ENCODE peak calls at places on chromosomes 2 and 18, in nine cellular contexts. One of them, this sample, is unnamed.
A peak's percentile ranks its signal among the peaks of the same experiment; 100 is the strongest.

GRCh38 chr2:11387100-11387390 is 42.6 kb upstream of the ROCK2 start:
- DNase-seq in A549: no peak
- DNase-seq in activated effector memory CD4-positive, alpha-beta T cell treated with Interleukin-2 at 50 U/mL for 16 hours: no peak
- DNase-seq in kidney tubule cell: no peak
- DNase-seq in left cardiac atrium: no peak
- DNase-seq in SHP77: no peak
- DNase-seq in GM06990: no peak
- DNase-seq in K562: no peak
- DNase-seq in posterior vena cava: no peak
- DNase-seq in this sample: peak; percentile 38

GRCh38 chr18:69817335-69817935 is 130.2 kb downstream of the CD226 start:
- DNase-seq in GM06990: no peak
- DNase-seq in kidney tubule cell: no peak
- DNase-seq in A549: no peak
- DNase-seq in posterior vena cava: no peak
- DNase-seq in SHP77: no peak
- DNase-seq in activated effector memory CD4-positive, alpha-beta T cell treated with Interleukin-2 at 50 U/mL for 16 hours: no peak
- DNase-seq in left cardiac atrium: no peak
- DNase-seq in K562: no peak
- DNase-seq in this sample: no peak

GRCh38 chr2:145593991-145594702 is 1074.2 kb upstream of the ZEB2 start:
- DNase-seq in SHP77: no peak
- DNase-seq in posterior vena cava: no peak
- DNase-seq in K562: peak; percentile 27
- DNase-seq in A549: peak; percentile 73
- DNase-seq in kidney tubule cell: peak; percentile 79
- DNase-seq in left cardiac atrium: no peak
- DNase-seq in activated effector memory CD4-positive, alpha-beta T cell treated with Interleukin-2 at 50 U/mL for 16 hours: no peak
- DNase-seq in GM06990: no peak
- DNase-seq in this sample: no peak

GRCh38 chr2:132645943-132646804 is 23.8 kb downstream of the LYPD1 start:
- DNase-seq in K562: no peak
- DNase-seq in kidney tubule cell: no peak
- DNase-seq in left cardiac atrium: no peak
- DNase-seq in SHP77: no peak
- DNase-seq in GM06990: no peak
- DNase-seq in posterior vena cava: no peak
- DNase-seq in A549: no peak
- DNase-seq in activated effector memory CD4-positive, alpha-beta T cell treated with Interleukin-2 at 50 U/mL for 16 hours: no peak
- DNase-seq in this sample: no peak

GRCh38 chr2:34107811-34108210 is 508.7 kb upstream of the FAM98A start:
- DNase-seq in kidney tubule cell: peak; percentile 52
- DNase-seq in posterior vena cava: no peak
- DNase-seq in left cardiac atrium: no peak
- DNase-seq in SHP77: no peak
- DNase-seq in K562: no peak
- DNase-seq in activated effector memory CD4-positive, alpha-beta T cell treated with Interleukin-2 at 50 U/mL for 16 hours: no peak
- DNase-seq in A549: no peak
- DNase-seq in GM06990: no peak
- DNase-seq in this sample: no peak

GRCh38 chr2:45242161-45242741 is 233.0 kb upstream of the SIX2 start:
- DNase-seq in posterior vena cava: no peak
- DNase-seq in GM06990: no peak
- DNase-seq in K562: no peak
- DNase-seq in left cardiac atrium: no peak
- DNase-seq in activated effector memory CD4-positive, alpha-beta T cell treated with Interleukin-2 at 50 U/mL for 16 hours: no peak
- DNase-seq in A549: no peak
- DNase-seq in kidney tubule cell: peak; percentile 20
- DNase-seq in SHP77: peak; percentile 29
- DNase-seq in this sample: no peak

GRCh38 chr2:96884299-96885156 is 14.6 kb upstream of the SEMA4C start:
- DNase-seq in SHP77: no peak
- DNase-seq in posterior vena cava: no peak
- DNase-seq in K562: no peak
- DNase-seq in A549: no peak
- DNase-seq in GM06990: no peak
- DNase-seq in activated effector memory CD4-positive, alpha-beta T cell treated with Interleukin-2 at 50 U/mL for 16 hours: no peak
- DNase-seq in kidney tubule cell: no peak
- DNase-seq in left cardiac atrium: no peak
- DNase-seq in this sample: no peak

GRCh38 chr18:50750546-50750945 is 69.3 kb downstream of the MRO start:
- DNase-seq in left cardiac atrium: no peak
- DNase-seq in kidney tubule cell: no peak
- DNase-seq in posterior vena cava: no peak
- DNase-seq in GM06990: no peak
- DNase-seq in A549: no peak
- DNase-seq in activated effector memory CD4-positive, alpha-beta T cell treated with Interleukin-2 at 50 U/mL for 16 hours: no peak
- DNase-seq in K562: no peak
- DNase-seq in SHP77: no peak
- DNase-seq in this sample: no peak

GRCh38 chr2:183542593-183542992 is 418.4 kb downstream of the NUP35 start:
- DNase-seq in SHP77: no peak
- DNase-seq in posterior vena cava: no peak
- DNase-seq in GM06990: no peak
- DNase-seq in K562: no peak
- DNase-seq in kidney tubule cell: no peak
- DNase-seq in activated effector memory CD4-positive, alpha-beta T cell treated with Interleukin-2 at 50 U/mL for 16 hours: no peak
- DNase-seq in A549: no peak
- DNase-seq in left cardiac atrium: no peak
- DNase-seq in this sample: no peak

GRCh38 chr2:42747422-42747821 is 16.5 kb downstream of the OXER1 start:
- DNase-seq in posterior vena cava: no peak
- DNase-seq in left cardiac atrium: no peak
- DNase-seq in kidney tubule cell: no peak
- DNase-seq in SHP77: no peak
- DNase-seq in activated effector memory CD4-positive, alpha-beta T cell treated with Interleukin-2 at 50 U/mL for 16 hours: no peak
- DNase-seq in GM06990: no peak
- DNase-seq in A549: no peak
- DNase-seq in K562: no peak
- DNase-seq in this sample: no peak

GRCh38 chr2:216155954-216156353 is 46.8 kb downstream of the XRCC5 start:
- DNase-seq in left cardiac atrium: no peak
- DNase-seq in K562: no peak
- DNase-seq in GM06990: no peak
- DNase-seq in A549: peak; percentile 13
- DNase-seq in activated effector memory CD4-positive, alpha-beta T cell treated with Interleukin-2 at 50 U/mL for 16 hours: no peak
- DNase-seq in kidney tubule cell: no peak
- DNase-seq in posterior vena cava: no peak
- DNase-seq in SHP77: no peak
- DNase-seq in this sample: no peak

GRCh38 chr2:196088209-196088608 is 19.6 kb upstream of the DNAH7 start:
- DNase-seq in K562: no peak
- DNase-seq in activated effector memory CD4-positive, alpha-beta T cell treated with Interleukin-2 at 50 U/mL for 16 hours: no peak
- DNase-seq in GM06990: no peak
- DNase-seq in A549: no peak
- DNase-seq in kidney tubule cell: peak; percentile 53
- DNase-seq in left cardiac atrium: no peak
- DNase-seq in posterior vena cava: no peak
- DNase-seq in SHP77: peak; percentile 45
- DNase-seq in this sample: no peak

GRCh38 chr2:37343537-37344434 is 644 bp upstream of the QPCT start:
- DNase-seq in K562: no peak
- DNase-seq in posterior vena cava: no peak
- DNase-seq in SHP77: peak; percentile 8
- DNase-seq in left cardiac atrium: peak; percentile 41
- DNase-seq in kidney tubule cell: peak; percentile 76
- DNase-seq in GM06990: no peak
- DNase-seq in activated effector memory CD4-positive, alpha-beta T cell treated with Interleukin-2 at 50 U/mL for 16 hours: no peak
- DNase-seq in A549: peak; percentile 64
- DNase-seq in this sample: no peak

GRCh38 chr2:148607553-148607952 is 37.0 kb upstream of the EPC2 start:
- DNase-seq in A549: no peak
- DNase-seq in K562: no peak
- DNase-seq in SHP77: no peak
- DNase-seq in kidney tubule cell: peak; percentile 16
- DNase-seq in left cardiac atrium: no peak
- DNase-seq in activated effector memory CD4-positive, alpha-beta T cell treated with Interleukin-2 at 50 U/mL for 16 hours: no peak
- DNase-seq in posterior vena cava: no peak
- DNase-seq in GM06990: no peak
- DNase-seq in this sample: peak; percentile 12